ENCODE peak calls at places on chromosomes 3 and 15, in eight cellular contexts. T is activated effector memory CD4-positive, alpha-beta T cell treated with anti-CD3 and anti-CD28 coated beads, Interleukin-2, amount 50 U/mL, for 16 hours; P is MV-4-11; Q is ACHN; Y is fibroblast of gingiva; F is ovary; B is NCI-H1417; C is stimulated activated CD4-positive, alpha-beta T cell treated with anti-CD3 and anti-CD28 coated beads, Interleukin-15, amount 100 ng/mL, for 48 hours. J is an unnamed sample.

GRCh38 chr15:98525625-98526024 is 122.7 kb upstream of the IGF1R start:
- DNase-seq in T (no peak), P (no peak), Q (no peak), Y (peak), F (peak), B (no peak), C (no peak), J (peak)

GRCh38 chr3:11820540-11821041 is 26.1 kb downstream of the TAMM41 start:
- DNase-seq in T (no peak), P (no peak), Q (peak), Y (no peak), F (no peak), B (no peak), C (peak), J (no peak)

GRCh38 chr3:181739628-181740027 is 27.9 kb downstream of the SOX2 start:
- DNase-seq in T (no peak), P (no peak), Q (no peak), Y (no peak), F (no peak), B (no peak), C (no peak), J (no peak)

GRCh38 chr3:37852771-37853170 is 8.9 kb upstream of the CTDSPL start:
- DNase-seq in T (peak), P (no peak), Q (no peak), Y (no peak), F (no peak), B (no peak), C (no peak), J (peak)

GRCh38 chr3:185728630-185729334 is 96.1 kb downstream of the IGF2BP2 start:
- DNase-seq in T (no peak), P (no peak), Q (no peak), Y (peak), F (no peak), B (no peak), C (no peak), J (no peak)

GRCh38 chr3:51957520-51958205 is 2.5 kb downstream of the GPR62 start:
- DNase-seq in T (no peak), P (no peak), Q (no peak), Y (no peak), F (no peak), B (no peak), C (no peak), J (no peak)

GRCh38 chr15:25883860-25884259 is 20.7 kb upstream of the ATP10A start:
- DNase-seq in T (no peak), P (no peak), Q (peak), Y (peak), F (no peak), B (no peak), C (no peak), J (no peak)

GRCh38 chr3:117603097-117603496 is 893.5 kb downstream of the TUSC7 start:
- DNase-seq in T (no peak), P (peak), Q (no peak), Y (no peak), F (no peak), B (no peak), C (no peak), J (no peak)

GRCh38 chr3:106534206-106534605 is 665.4 kb upstream of the CBLB start:
- DNase-seq in T (peak), P (peak), Q (no peak), Y (no peak), F (no peak), B (no peak), C (peak), J (no peak)

GRCh38 chr3:42159706-42160472 is 68.7 kb downstream of the TRAK1 start:
- DNase-seq in T (peak), P (no peak), Q (no peak), Y (peak), F (no peak), B (peak), C (peak), J (no peak)

J was measured in posterior vena cava.